ENCODE peak calls at places on chromosomes 12 and 14, in five cellular contexts. Y, N, V, R and Z are unnamed samples.

GRCh38 chr12:102542816-102543448 is 62.6 kb upstream of the IGF1 start:
- DNase-seq in V (no peak), N (no peak), R (no peak), Y (no peak), Z (no peak)

GRCh38 chr12:98870521-98870920 is 225.4 kb downstream of the APAF1 start:
- DNase-seq in N (no peak), Y (peak; percentile 41), V (no peak), R (no peak), Z (no peak)

GRCh38 chr12:114729731-114730130 is 45.8 kb upstream of the TBX3 start:
- DNase-seq in Y (no peak), R (peak; percentile 47), V (no peak), N (peak; percentile 83), Z (peak; percentile 74)

GRCh38 chr12:127343941-127344340 is 923.0 kb upstream of the TMEM132C start:
- DNase-seq in N (peak; percentile 41), Y (no peak), R (peak; percentile 27), V (no peak), Z (no peak)

GRCh38 chr14:104705340-104706047 is 16.1 kb downstream of the INF2 start:
- DNase-seq in V (no peak), N (peak; percentile 35), Y (no peak), R (no peak), Z (no peak)

GRCh38 chr12:98644433-98644711 is 216 bp downstream of the IKBIP start:
- DNase-seq in N (no peak), Y (no peak), R (no peak), V (no peak), Z (peak; percentile 74)

GRCh38 chr12:51888316-51889215 is 663 bp downstream of the ANKRD33 start:
- DNase-seq in R (no peak), V (no peak), Y (no peak), N (no peak), Z (no peak)

GRCh38 chr12:89040146-89040964 is 311.9 kb downstream of the DUSP6 start:
- DNase-seq in R (peak; percentile 16), V (no peak), Y (no peak), N (peak; percentile 27), Z (peak; percentile 78)

GRCh38 chr12:39044754-39045153 is 139.4 kb upstream of the CPNE8 start:
- DNase-seq in R (no peak), N (no peak), Y (no peak), V (no peak), Z (no peak)

GRCh38 chr12:58388261-58388660 is 446.9 kb downstream of the ATP23 start:
- DNase-seq in R (no peak), Y (no peak), V (no peak), N (peak; percentile 27), Z (peak; percentile 8)
- H2AFZ ChIP-seq in R (no peak overlapping the region), Y (no peak overlapping the region), V (peak overlapping the region; percentile 39), N (peak overlapping the region; percentile 41), Z (peak overlapping the region; percentile 69)

GRCh38 chr12:97363693-97364092 is 98.9 kb upstream of the RMST start:
- DNase-seq in Y (no peak), N (no peak), R (no peak), V (no peak), Z (no peak)

DNA sequence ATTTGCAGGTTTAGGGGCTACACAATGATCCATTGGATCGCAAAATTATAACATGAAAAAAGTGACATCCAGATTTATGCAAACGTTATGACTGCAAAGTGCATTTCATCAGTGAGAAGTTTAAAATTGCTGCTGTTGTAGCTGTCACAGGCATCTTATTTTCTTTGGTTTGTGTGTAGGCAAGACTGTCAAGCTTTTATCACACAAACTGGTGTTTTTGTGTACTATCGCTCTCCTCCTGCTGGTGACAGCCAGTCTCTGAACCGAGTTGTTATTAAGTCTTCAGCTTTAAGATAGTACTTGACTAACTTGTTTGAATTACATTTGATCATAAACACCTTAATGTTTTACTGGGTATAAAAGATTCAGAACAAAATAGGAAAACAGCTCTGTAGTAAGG is 103.3 kb upstream of the RMST start:
- DNase-seq in R (no peak), N (no peak), Y (no peak), V (no peak), Z (no peak)
- H3K4me2 ChIP-seq in R (no peak overlapping the region), N (no peak overlapping the region), Y (no peak overlapping the region), V (no peak overlapping the region), Z (no peak overlapping the region)

DNA sequence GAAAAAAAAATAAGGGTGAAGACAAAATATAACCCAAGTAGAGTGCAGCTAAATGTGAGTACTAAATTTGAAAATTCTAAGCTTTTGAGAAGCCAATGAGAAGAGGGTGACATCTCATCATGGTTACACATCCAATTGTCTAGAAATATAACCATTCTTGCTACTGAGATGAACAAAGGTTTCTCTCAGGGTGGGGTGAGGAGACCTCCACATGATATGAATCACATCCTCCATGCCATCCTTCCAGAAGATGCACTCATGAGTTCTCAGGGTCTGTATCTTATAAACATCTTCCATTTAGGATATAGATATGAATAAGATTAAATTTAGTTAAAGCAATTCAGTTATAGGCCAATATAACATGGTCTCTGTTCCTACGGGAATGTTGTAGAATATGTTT is 38.9 kb upstream of the E2F7 start:
- DNase-seq in V (no peak), R (no peak), Y (no peak), N (peak; percentile 47), Z (no peak)
- H2AFZ ChIP-seq in V (no peak overlapping the region), R (no peak overlapping the region), Y (no peak overlapping the region), N (peak overlapping the region; percentile 54), Z (no peak overlapping the region)

GRCh38 chr14:103220982-103221641 is 97.9 kb downstream of the TNFAIP2 start:
- DNase-seq in R (no peak), V (no peak), N (no peak), Y (no peak), Z (no peak)
- H3K4me2 ChIP-seq in R (no peak overlapping the region), V (no peak overlapping the region), N (peak overlapping the region; percentile 39), Y (peak overlapping the region; percentile 82), Z (peak overlapping the region; percentile 74)

DNA sequence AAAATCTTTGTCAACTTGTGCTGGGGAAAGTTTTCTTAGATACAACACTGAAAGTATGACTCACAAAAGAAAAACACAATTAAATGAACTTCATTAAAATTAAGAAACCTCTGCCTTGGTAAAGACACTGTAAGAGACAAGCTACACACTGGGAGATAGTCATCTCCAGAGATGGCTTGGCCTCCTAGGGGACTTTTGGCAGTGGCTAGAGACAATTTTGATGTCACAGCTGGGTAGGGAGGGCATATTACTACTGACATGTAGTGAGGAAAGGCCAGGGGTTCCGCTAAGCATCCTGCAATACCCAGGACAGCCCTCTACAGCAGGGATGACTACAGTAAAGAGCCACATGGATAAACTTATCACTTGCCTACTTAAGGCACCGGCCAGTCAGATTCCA is 8.7 kb upstream of the RNASE4 start:
- DNase-seq in R (no peak), Y (no peak), V (no peak), N (no peak), Z (no peak)
- H2AFZ ChIP-seq in R (no peak overlapping the region), Y (no peak overlapping the region), V (no peak overlapping the region), N (no peak overlapping the region), Z (no peak overlapping the region)